ENCODE peak calls at places on chromosomes 2 and 18, in six cellular contexts. G, E, T, M, P and Z are unnamed samples.

GRCh38 chr2:11344956-11345671 is 678 bp upstream of the ROCK2 start:
- DNase-seq in G (no peak), E (peak; percentile 72), T (no peak), M (peak; percentile 15), P (peak; percentile 53), Z (peak; percentile 14)

GRCh38 chr2:207144191-207144795 is 21.5 kb downstream of the KLF7 start:
- DNase-seq in G (no peak), E (peak; percentile 56), T (no peak), M (no peak), P (no peak), Z (peak; percentile 95)

GRCh38 chr2:191566347-191566746 is 111.6 kb upstream of the NABP1 start:
- DNase-seq in G (peak; percentile 19), E (peak; percentile 83), T (peak; percentile 55), M (peak; percentile 26), P (peak; percentile 71), Z (peak; percentile 52)

GRCh38 chr2:238854246-238854645 is 6.4 kb downstream of the TWIST2 start:
- DNase-seq in G (no peak), E (no peak), T (no peak), M (no peak), P (no peak), Z (no peak)

GRCh38 chr2:60168247-60168646 is 385.2 kb downstream of the BCL11A start:
- DNase-seq in G (no peak), E (no peak), T (no peak), M (no peak), P (no peak), Z (no peak)

GRCh38 chr2:216635171-216635570 is 2.0 kb downstream of the IGFBP2 start:
- DNase-seq in G (no peak), E (peak; percentile 29), T (no peak), M (no peak), P (no peak), Z (peak; percentile 7)

GRCh38 chr2:176907341-176907740 is 305.3 kb upstream of the HNRNPA3 start:
- DNase-seq in G (no peak), E (no peak), T (no peak), M (no peak), P (no peak), Z (no peak)

GRCh38 chr2:98881153-98881650 is 54.8 kb downstream of the CRACDL start:
- DNase-seq in G (no peak), E (no peak), T (peak; percentile 5), M (no peak), P (no peak), Z (peak; percentile 80)

GRCh38 chr2:112290098-112290497 is 14.7 kb downstream of the ZC3H6 start:
- DNase-seq in G (no peak), E (no peak), T (no peak), M (no peak), P (peak; percentile 32), Z (no peak)

GRCh38 chr2:191020742-191021381 is 6.9 kb upstream of the STAT1 start:
- DNase-seq in G (no peak), E (no peak), T (no peak), M (no peak), P (peak; percentile 47), Z (peak; percentile 53)

GRCh38 chr2:30784682-30785081 is 22.6 kb downstream of the CAPN13 start:
- DNase-seq in G (no peak), E (no peak), T (no peak), M (no peak), P (no peak), Z (no peak)

GRCh38 chr2:177812713-177813396 is 259.7 kb downstream of the PDE11A start:
- DNase-seq in G (no peak), E (peak; percentile 2), T (no peak), M (peak; percentile 11), P (no peak), Z (no peak)

GRCh38 chr2:191109888-191110287 is 40.9 kb downstream of the STAT4 start:
- DNase-seq in G (no peak), E (no peak), T (no peak), M (peak; percentile 38), P (no peak), Z (peak; percentile 55)

GRCh38 chr2:191894681-191895147 is 47.8 kb upstream of the CAVIN2 start:
- DNase-seq in G (no peak), E (no peak), T (no peak), M (no peak), P (peak; percentile 82), Z (no peak)

GRCh38 chr2:221070106-221070505 is 502.0 kb downstream of the EPHA4 start:
- DNase-seq in G (no peak), E (no peak), T (no peak), M (no peak), P (no peak), Z (no peak)

GRCh38 chr2:154370873-154371272 is 327.6 kb upstream of the KCNJ3 start:
- DNase-seq in G (no peak), E (no peak), T (no peak), M (no peak), P (no peak), Z (no peak)

GRCh38 chr2:11498126-11498473 is 32.1 kb upstream of the E2F6 start:
- DNase-seq in G (no peak), E (no peak), T (no peak), M (no peak), P (no peak), Z (no peak)

GRCh38 chr18:44741551-44741950 is 60.9 kb downstream of the SETBP1 start:
- DNase-seq in G (peak; percentile 45), E (no peak), T (no peak), M (no peak), P (no peak), Z (no peak)

GRCh38 chr2:193584001-193584400 is 1389.3 kb upstream of the TMEFF2 start:
- DNase-seq in G (no peak), E (peak; percentile 11), T (no peak), M (no peak), P (peak; percentile 40), Z (no peak)

GRCh38 chr2:60496976-60497375 is 56.5 kb downstream of the BCL11A start:
- DNase-seq in G (no peak), E (no peak), T (no peak), M (no peak), P (no peak), Z (no peak)

GRCh38 chr2:208025037-208025813 is at the start of gene PLEKHM3:
- DNase-seq in G (peak; percentile 63), E (peak; percentile 91), T (peak; percentile 57), M (peak; percentile 42), P (peak; percentile 69), Z (peak; percentile 70)

GRCh38 chr2:233081232-233081730 is 21.1 kb downstream of the INPP5D start:
- DNase-seq in G (no peak), E (no peak), T (no peak), M (no peak), P (no peak), Z (no peak)

GRCh38 chr2:16756831-16757644 is 91.4 kb upstream of the CYRIA start:
- DNase-seq in G (peak; percentile 45), E (peak; percentile 73), T (peak; percentile 60), M (peak; percentile 67), P (peak; percentile 83), Z (peak; percentile 63)

GRCh38 chr2:241933175-241933911 is 63.8 kb downstream of the RTP5 start:
- DNase-seq in G (no peak), E (no peak), T (peak; percentile 18), M (no peak), P (peak; percentile 73), Z (no peak)

GRCh38 chr2:102505290-102505689 is 32.3 kb downstream of the SLC9A4 start:
- DNase-seq in G (no peak), E (no peak), T (no peak), M (peak; percentile 94), P (no peak), Z (no peak)

GRCh38 chr2:23662941-23663729 is 263.8 kb downstream of the ATAD2B start:
- DNase-seq in G (no peak), E (no peak), T (no peak), M (no peak), P (no peak), Z (no peak)

GRCh38 chr2:69816923-69817542 is 12.4 kb upstream of the GMCL1 start:
- DNase-seq in G (peak; percentile 47), E (peak; percentile 89), T (peak; percentile 33), M (peak; percentile 83), P (peak; percentile 83), Z (peak; percentile 85)

GRCh38 chr2:191983186-191983585 is 136.3 kb upstream of the CAVIN2 start:
- DNase-seq in G (no peak), E (no peak), T (no peak), M (no peak), P (no peak), Z (no peak)

GRCh38 chr2:164737612-164738081 is 104.0 kb downstream of the COBLL1 start:
- DNase-seq in G (peak; percentile 33), E (peak; percentile 63), T (peak; percentile 41), M (peak; percentile 62), P (peak; percentile 58), Z (no peak)

GRCh38 chr2:233026211-233026813 is 6.2 kb upstream of the NEU2 start:
- DNase-seq in G (no peak), E (no peak), T (no peak), M (no peak), P (peak; percentile 82), Z (no peak)

GRCh38 chr2:205060269-205060668 is 515.0 kb downstream of the PARD3B start:
- DNase-seq in G (no peak), E (no peak), T (no peak), M (no peak), P (peak; percentile 44), Z (no peak)